ENCODE peak calls at places on chromosomes 5 and 9, in four cellular contexts. V is fibroblast of pulmonary artery, O is endothelial cell, S is A549. T is an unnamed sample.

GRCh38 chr9:18442629-18443491 is 31.1 kb upstream of the ADAMTSL1 start:
- DNase-seq in S (peak), O (peak), V (peak), T (peak)

GRCh38 chr5:169988947-169989346 is 8.7 kb upstream of the INSYN2B start:
- DNase-seq in V (peak), O (no peak), S (peak), T (no peak)

GRCh38 chr9:113616716-113617496 is 153.4 kb downstream of the RGS3 start:
- DNase-seq in V (no peak), O (no peak), S (no peak), T (no peak)

GRCh38 chr9:72958485-72959266 is 5.8 kb upstream of the ALDH1A1 start:
- DNase-seq in S (no peak), O (no peak), V (no peak), T (no peak)

GRCh38 chr5:93586948-93587918 is 4.2 kb downstream of the NR2F1 start:
- DNase-seq in V (no peak), S (no peak), O (no peak), T (no peak)

GRCh38 chr5:160333726-160334125 is 21.4 kb upstream of the CCNJL start:
- DNase-seq in V (peak), O (no peak), S (no peak), T (no peak)

GRCh38 chr9:4678679-4679267 is 596 bp upstream of the CDC37L1 start:
- DNase-seq in V (peak), O (peak), S (no peak), T (no peak)

GRCh38 chr9:4831119-4831518 is 38.4 kb downstream of the RCL1 start:
- DNase-seq in O (no peak), S (no peak), V (no peak), T (no peak)

DNA sequence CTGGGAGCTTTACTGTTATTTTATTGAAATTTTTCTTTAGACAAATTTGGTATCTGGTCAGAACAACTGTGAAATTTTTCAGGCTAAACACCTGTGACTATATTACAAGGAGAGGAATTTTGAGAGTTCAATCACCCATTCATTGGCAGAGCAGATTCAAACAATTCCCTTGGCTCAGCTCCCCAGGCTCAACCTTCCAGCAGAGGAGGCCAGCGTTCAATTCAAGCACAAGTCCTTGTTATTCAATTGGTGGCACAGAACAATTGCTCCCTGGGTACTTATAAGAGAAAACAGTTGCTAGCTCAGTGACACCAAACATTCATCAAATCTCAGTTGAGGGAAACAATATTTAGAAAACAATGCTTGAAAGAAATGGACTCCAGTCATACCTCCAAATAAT is 83.3 kb downstream of the SUSD1 start:
- DNase-seq in O (no peak), V (peak), S (no peak), T (no peak)
- TF ChIP-seq CTCF in O (no peak), V (peak), S (peak), T (no peak)

GRCh38 chr9:91361294-91362201 is at the start of gene AUH:
- DNase-seq in O (peak), S (peak), V (peak), T (peak)
- TF ChIP-seq CTCF in O (peak), S (no peak), V (no peak), T (no peak)

DNA sequence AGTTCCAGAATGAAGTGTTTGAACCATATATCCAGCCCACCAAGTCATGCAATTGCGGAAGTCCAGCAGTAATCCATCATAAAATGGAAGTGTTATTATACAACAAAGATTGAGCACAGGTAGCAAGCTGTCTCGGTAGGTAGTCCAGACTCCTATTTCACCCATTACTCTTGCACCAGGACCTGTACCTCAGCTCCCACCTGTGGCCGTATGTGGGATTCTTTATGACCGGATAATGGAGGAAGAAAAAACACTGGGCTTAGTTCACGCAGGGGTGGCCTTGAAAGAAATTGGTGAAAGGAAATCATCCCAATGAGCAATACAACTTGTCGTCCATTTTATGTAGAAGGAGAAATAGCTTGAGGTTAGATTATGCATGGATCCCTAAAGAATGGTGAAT is 216.3 kb downstream of the ESM1 start:
- DNase-seq in V (no peak), S (no peak), O (no peak), T (no peak)
- TF ChIP-seq CTCF in V (no peak), S (no peak), O (no peak), T (no peak)

GRCh38 chr9:108842610-108843295 is 13.0 kb downstream of the ACTL7B start:
- DNase-seq in S (no peak), O (peak), V (no peak), T (no peak)

GRCh38 chr9:108844856-108845255 is 10.9 kb downstream of the ACTL7B start:
- DNase-seq in O (no peak), S (no peak), V (no peak), T (no peak)

GRCh38 chr9:108844391-108844790 is 11.4 kb downstream of the ACTL7B start:
- DNase-seq in V (no peak), S (no peak), O (no peak), T (no peak)
- TF ChIP-seq CTCF in V (no peak), S (no peak), O (no peak), T (no peak)

GRCh38 chr5:164967354-164967753 is 1461.9 kb downstream of the MAT2B start:
- DNase-seq in V (no peak), S (no peak), O (no peak), T (no peak)
- TF ChIP-seq CTCF in V (no peak), S (no peak), O (no peak), T (no peak)

T was measured in GM20000.